ENCODE peak calls at places on chromosomes 6 and 20, in six cellular contexts. D is foreskin keratinocyte, K is heart left ventricle, M is Panc1, T is heart right ventricle, R is NB4. O is an unnamed sample.

GRCh38 chr20:59013959-59014608 is 5.1 kb upstream of the TUBB1 start:
- DNase-seq in M (no peak), T (no peak), R (no peak), D (no peak), K (no peak), O (no peak)

GRCh38 chr6:44543664-44544063 is 156.2 kb downstream of the CDC5L start:
- DNase-seq in M (no peak), R (no peak), K (no peak), T (no peak), D (no peak), O (no peak)

GRCh38 chr6:46926481-46926880 is 4.7 kb upstream of the ADGRF5 start:
- DNase-seq in T (no peak), R (no peak), D (no peak), M (no peak), K (no peak), O (no peak)

GRCh38 chr6:133817460-133818047 is 71.4 kb upstream of the TCF21 start:
- DNase-seq in M (peak; percentile 7), R (peak; percentile 28), K (no peak), T (no peak), D (no peak), O (no peak)

GRCh38 chr6:33960345-33961313 is 156.8 kb upstream of the MLN start:
- DNase-seq in R (no peak), D (no peak), M (no peak), K (no peak), T (no peak), O (no peak)

GRCh38 chr6:33962186-33962585 is 158.4 kb upstream of the MLN start:
- DNase-seq in K (no peak), T (no peak), M (no peak), R (no peak), D (peak; percentile 83), O (no peak)

GRCh38 chr20:42530855-42531674 is 658.6 kb downstream of the PTPRT start:
- DNase-seq in M (peak; percentile 25), K (no peak), R (peak; percentile 50), T (no peak), D (no peak), O (no peak)

GRCh38 chr6:32176476-32177181 is 745 bp upstream of the AGPAT1 start:
- DNase-seq in R (no peak), M (no peak), D (peak; percentile 76), K (no peak), T (no peak), O (no peak)

GRCh38 chr6:30687659-30688431 is 1.4 kb upstream of the PPP1R18 start:
- DNase-seq in T (peak; percentile 42), M (no peak), K (peak; percentile 63), D (no peak), R (peak; percentile 28), O (no peak)

GRCh38 chr6:107320126-107320525 is 139.2 kb downstream of the PDSS2 start:
- DNase-seq in R (no peak), D (peak; percentile 2), K (no peak), M (no peak), T (no peak), O (no peak)

GRCh38 chr20:23082846-23083552 is 3.1 kb downstream of the CD93 start:
- DNase-seq in R (peak; percentile 39), D (peak; percentile 44), M (no peak), T (peak; percentile 63), K (peak; percentile 74), O (no peak)

GRCh38 chr6:36678488-36679042 is at the start of gene CDKN1A:
- DNase-seq in R (peak; percentile 92), K (peak; percentile 90), M (no peak), D (peak; percentile 73), T (peak; percentile 93), O (peak; percentile 69)

GRCh38 chr20:51833326-51833725 is 31.0 kb upstream of the SALL4 start:
- DNase-seq in M (no peak), D (no peak), K (no peak), T (no peak), R (no peak), O (no peak)

GRCh38 chr6:115782612-115783011 is 278.1 kb downstream of the FRK start:
- DNase-seq in K (no peak), R (no peak), M (no peak), D (no peak), T (no peak), O (no peak)

GRCh38 chr6:123016431-123017110 is 20.5 kb downstream of the CLVS2 start:
- DNase-seq in K (no peak), T (no peak), M (no peak), R (no peak), D (no peak), O (no peak)

GRCh38 chr6:133806358-133806757 is 82.6 kb upstream of the TCF21 start:
- DNase-seq in R (no peak), M (no peak), D (no peak), K (no peak), T (no peak), O (no peak)

GRCh38 chr6:75935473-75935793 is 137.0 kb downstream of the IMPG1 start:
- DNase-seq in R (no peak), M (no peak), T (no peak), K (no peak), D (no peak), O (no peak)

GRCh38 chr6:75932067-75932466 is 140.4 kb downstream of the IMPG1 start:
- DNase-seq in R (peak; percentile 39), K (no peak), T (no peak), D (no peak), M (no peak), O (no peak)

GRCh38 chr6:75936682-75937081 is 135.8 kb downstream of the IMPG1 start:
- DNase-seq in M (no peak), K (no peak), T (no peak), D (no peak), R (no peak), O (no peak)

GRCh38 chr6:75933387-75933975 is 139.0 kb downstream of the IMPG1 start:
- DNase-seq in D (no peak), T (no peak), M (no peak), K (no peak), R (no peak), O (no peak)

GRCh38 chr6:75934643-75935472 is 137.6 kb downstream of the IMPG1 start:
- DNase-seq in R (peak; percentile 71), K (peak; percentile 24), M (peak; percentile 33), T (peak; percentile 16), D (peak; percentile 70), O (peak; percentile 41)
- TF ChIP-seq CTCF in R (peak; percentile 76), K (peak; percentile 46), M (peak; percentile 86), T (peak; percentile 52), D (peak; percentile 86), O (peak; percentile 76)

GRCh38 chr20:14744723-14745122 is 407.3 kb upstream of the FLRT3 start:
- DNase-seq in D (no peak), R (no peak), T (no peak), K (no peak), M (no peak), O (no peak)

GRCh38 chr20:14751191-14751590 is 413.8 kb upstream of the FLRT3 start:
- DNase-seq in D (no peak), T (no peak), K (no peak), M (no peak), R (no peak), O (no peak)

GRCh38 chr20:14741616-14742015 is 404.2 kb upstream of the FLRT3 start:
- DNase-seq in R (no peak), K (no peak), T (no peak), D (no peak), M (no peak), O (no peak)

DNA sequence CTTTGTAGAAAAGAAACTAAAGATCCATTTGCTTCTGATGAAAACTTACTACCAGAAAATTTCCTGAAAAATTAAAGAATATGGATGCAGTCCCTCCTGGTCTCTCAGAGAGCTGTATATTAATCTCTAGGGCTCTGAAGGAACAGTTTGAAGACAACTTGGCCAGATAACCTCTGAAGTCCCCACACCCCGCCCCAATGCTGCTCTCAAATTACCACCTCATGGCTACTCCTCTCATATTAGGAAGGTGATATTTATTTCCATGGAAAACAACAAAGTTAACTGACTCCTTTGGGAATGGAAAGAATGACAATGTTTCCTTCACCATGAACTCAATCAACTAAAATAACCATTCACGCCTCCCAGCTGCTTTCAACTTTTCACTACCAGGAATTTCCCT is 408.4 kb upstream of the FLRT3 start:
- DNase-seq in D (no peak), R (no peak), M (no peak), K (no peak), T (no peak), O (no peak)
- TF ChIP-seq CTCF in D (no peak), R (no peak), M (no peak), K (no peak), T (no peak), O (no peak)

GRCh38 chr6:118284736-118285360 is 263.2 kb upstream of the PLN start:
- DNase-seq in R (no peak), T (no peak), K (peak; percentile 20), D (no peak), M (no peak), O (no peak)
- TF ChIP-seq CTCF in R (peak; percentile 9), T (peak; percentile 40), K (no peak), D (peak; percentile 49), M (peak; percentile 45), O (peak; percentile 54)

DNA sequence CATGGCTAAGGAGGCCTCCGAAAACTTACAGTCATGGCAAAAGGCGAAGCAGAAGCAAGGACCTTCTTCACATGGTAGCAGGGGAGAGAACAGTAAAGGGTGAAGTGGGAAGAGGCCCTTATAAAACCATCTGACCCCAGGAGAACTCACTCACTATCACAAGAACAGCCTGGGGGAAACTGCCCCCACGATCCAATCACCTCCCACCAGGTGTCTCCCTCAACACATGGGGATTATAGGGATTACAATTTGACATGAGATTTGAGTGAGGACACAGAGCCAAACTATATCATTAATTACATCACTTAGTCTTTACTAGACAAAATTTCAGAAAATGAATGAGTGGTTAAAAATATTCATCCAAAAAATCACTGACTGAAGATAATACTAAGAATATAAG is 453.6 kb downstream of the COL12A1 start:
- DNase-seq in M (no peak), R (no peak), D (no peak), K (no peak), T (no peak), O (no peak)
- TF ChIP-seq CTCF in M (peak; percentile 22), R (no peak), D (peak; percentile 33), K (no peak), T (no peak), O (peak; percentile 17)

GRCh38 chr6:16540804-16541752 is 220.2 kb downstream of the ATXN1 start:
- DNase-seq in M (no peak), D (no peak), K (peak; percentile 25), T (peak; percentile 24), R (no peak), O (no peak)
- TF ChIP-seq CTCF in M (no peak), D (no peak), K (no peak), T (no peak), R (no peak), O (no peak)

DNA sequence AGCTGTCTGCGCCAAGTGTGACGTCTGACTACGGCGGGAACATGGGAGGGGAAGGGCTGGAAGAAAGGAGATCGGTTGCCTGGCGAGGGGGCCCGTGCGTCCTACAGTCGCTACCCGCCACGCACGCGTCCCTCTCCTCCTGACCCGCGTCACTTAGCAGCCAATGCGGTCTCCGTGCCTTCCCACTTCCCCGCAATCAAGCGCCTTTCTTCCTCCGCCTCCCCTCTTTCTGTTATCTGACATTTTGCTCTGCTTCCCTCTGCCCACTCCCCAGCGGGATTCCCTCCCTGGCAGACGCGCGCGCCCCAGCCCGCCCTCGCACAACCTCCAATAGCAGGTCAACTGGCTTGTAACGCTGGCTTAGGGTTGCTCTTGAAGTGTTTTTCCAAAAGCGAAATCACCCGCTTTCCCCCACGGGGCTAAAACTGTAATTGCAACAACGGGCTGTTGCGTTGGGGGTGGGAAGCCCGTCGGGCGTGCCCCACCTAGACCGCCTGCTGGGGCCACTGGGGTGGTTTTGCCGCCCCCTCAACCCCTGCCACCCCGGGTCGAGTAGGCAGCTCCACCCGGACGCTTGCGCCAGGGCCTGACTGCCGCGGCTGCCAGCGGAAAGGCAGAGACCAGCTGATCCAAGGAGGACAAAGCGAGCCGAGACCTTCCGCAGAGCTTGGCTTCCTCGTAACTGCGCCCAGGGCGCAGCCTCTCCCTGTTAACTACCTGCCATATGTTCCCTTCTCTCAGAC is 6.2 kb upstream of the SOX4 start:
- DNase-seq in M (no peak), T (peak; percentile 62), R (peak; percentile 80), D (peak; percentile 66), K (peak; percentile 51), O (no peak)
- TF ChIP-seq CTCF in M (peak; percentile 29), T (no peak), R (no peak), D (peak; percentile 38), K (no peak), O (peak; percentile 4)

O was measured in kidney epithelial cell.